ENCODE peak calls at places on chromosomes 11 and 22, in five cellular contexts. Q is H1, D is A549, P is K562, I is HCT116. S is an unnamed sample.
A peak's percentile ranks its signal among the peaks of the same experiment; 100 is the strongest.

GRCh38 chr11:99920956-99921355 is 766.1 kb upstream of the ARHGAP42 start:
- DNase-seq in P (no peak), Q (no peak), I (no peak), D (no peak), S (no peak)

GRCh38 chr11:6303657-6304056 is 16.6 kb downstream of the CAVIN3 start:
- DNase-seq in Q (no peak), D (no peak), P (no peak), I (no peak), S (no peak)

GRCh38 chr11:33620423-33621120 is 80.1 kb downstream of the C11orf91 start:
- DNase-seq in D (no peak), I (no peak), P (no peak), Q (no peak), S (peak; percentile 87)

GRCh38 chr11:34052608-34053160 is 1.2 kb downstream of the CAPRIN1 start:
- DNase-seq in D (peak; percentile 36), I (no peak), Q (peak; percentile 47), P (peak; percentile 26), S (no peak)

GRCh38 chr11:115739121-115739520 is 234.9 kb upstream of the CADM1 start:
- DNase-seq in P (no peak), I (no peak), Q (no peak), D (no peak), S (no peak)

GRCh38 chr11:65121447-65121864 is 478 bp downstream of the FAU start:
- DNase-seq in I (no peak), D (peak; percentile 24), P (no peak), Q (no peak), S (no peak)

GRCh38 chr11:78138694-78139421 is 568 bp downstream of the ALG8 start:
- DNase-seq in Q (no peak), P (peak; percentile 55), D (peak; percentile 50), I (peak; percentile 4), S (peak; percentile 31)

GRCh38 chr22:50544078-50544745 is 1.5 kb upstream of the KLHDC7B start:
- DNase-seq in P (no peak), Q (peak; percentile 95), I (no peak), D (peak; percentile 82), S (peak; percentile 49)

GRCh38 chr11:130489716-130490115 is 41.3 kb downstream of the ADAMTS15 start:
- DNase-seq in Q (no peak), I (no peak), D (no peak), P (no peak), S (no peak)

GRCh38 chr22:38257650-38258246 is 15.1 kb downstream of the TMEM184B start:
- DNase-seq in P (no peak), Q (no peak), I (no peak), D (no peak), S (no peak)
- TF ChIP-seq CEBPB in P (no peak), Q (no peak), I (no peak), D (no peak), S (no peak)

DNA sequence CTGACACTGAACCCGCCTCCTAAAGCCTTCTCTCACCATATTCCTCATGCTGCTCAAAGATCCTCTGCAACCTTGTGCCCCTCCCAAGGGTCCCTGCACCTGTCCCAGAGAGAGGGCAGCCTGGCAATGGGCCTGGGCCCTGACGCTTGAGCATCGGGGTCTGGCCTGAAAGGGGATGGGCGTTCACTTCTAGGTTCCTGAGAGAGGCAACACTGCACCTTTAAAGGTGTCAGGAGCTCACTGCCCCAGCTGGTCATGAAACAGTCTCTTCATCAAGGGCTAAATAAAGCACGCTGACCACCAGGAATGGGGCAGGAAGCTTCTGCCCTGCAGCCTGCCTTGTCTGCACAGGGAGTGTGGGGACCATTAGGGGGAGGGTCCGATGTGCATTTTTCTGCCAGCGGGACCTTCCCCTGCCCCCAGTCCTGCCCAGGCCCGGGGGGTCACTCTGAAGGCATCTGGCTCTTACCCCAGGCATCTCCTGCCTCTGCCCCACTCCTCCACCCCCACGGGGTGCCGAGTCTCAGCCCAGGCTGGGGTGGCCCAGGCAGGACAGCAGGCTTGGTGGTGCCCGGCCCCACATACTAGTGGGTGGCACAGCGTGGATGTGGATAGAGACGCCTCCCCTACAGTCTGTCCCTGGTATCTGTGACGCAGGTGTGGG is 3.5 kb downstream of the C11orf21 start:
- DNase-seq in D (no peak), Q (peak; percentile 23), P (no peak), I (no peak), S (no peak)
- TF ChIP-seq CEBPB in D (no peak), Q (no peak), P (no peak), I (no peak), S (no peak)

GRCh38 chr22:31344369-31345330 is 1.5 kb downstream of the PATZ1 start:
- DNase-seq in I (no peak), P (no peak), D (no peak), Q (peak; percentile 54), S (peak; percentile 57)
- TF ChIP-seq CEBPB in I (no peak), P (no peak), D (no peak), Q (no peak), S (no peak)

DNA sequence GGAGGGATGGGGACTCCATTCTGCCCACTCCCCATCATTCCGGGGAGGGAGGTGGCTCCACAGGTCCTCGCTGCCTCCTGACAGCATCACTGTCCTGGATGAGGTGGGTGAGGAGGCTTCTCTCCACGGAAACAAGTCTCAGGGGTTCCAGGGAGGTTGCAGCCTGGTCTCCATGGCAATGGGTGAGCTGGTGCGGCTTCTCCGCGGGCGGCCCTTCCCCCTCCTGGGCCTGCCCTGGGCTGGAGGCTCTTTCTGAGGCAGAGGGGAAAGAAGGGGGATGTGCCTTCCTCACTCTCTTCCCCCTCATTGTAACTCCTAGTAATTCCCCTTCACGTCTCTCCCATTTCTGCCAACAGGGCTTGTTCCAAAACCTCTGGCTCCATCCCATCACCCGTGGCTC is 37.1 kb upstream of the PARVG start:
- DNase-seq in D (no peak), I (no peak), Q (no peak), P (no peak), S (no peak)
- TF ChIP-seq CEBPB in D (no peak), I (no peak), Q (no peak), P (no peak), S (no peak)

GRCh38 chr11:71181566-71181965 is 70.8 kb downstream of the SHANK2 start:
- DNase-seq in I (no peak), Q (no peak), P (no peak), D (no peak), S (no peak)
- TF ChIP-seq CEBPB in I (no peak), Q (no peak), P (no peak), D (no peak), S (no peak)

GRCh38 chr11:46006418-46007070 is 84.1 kb downstream of the LARGE2 start:
- DNase-seq in Q (no peak), I (peak; percentile 63), D (peak; percentile 74), P (peak; percentile 68), S (peak; percentile 84)
- TF ChIP-seq CEBPB in Q (no peak), I (no peak), D (no peak), P (no peak), S (no peak)

GRCh38 chr22:39308614-39309363 is 10.6 kb downstream of the RPL3 start:
- DNase-seq in D (peak; percentile 78), I (peak; percentile 92), Q (no peak), P (no peak), S (peak; percentile 96)
- TF ChIP-seq CEBPB in D (peak; percentile 92), I (no peak), Q (no peak), P (peak; percentile 68), S (peak; percentile 98)

S was measured in IMR-90.